ENCODE peak calls at places on chromosomes 5 and 9, in five cellular contexts. F is right cardiac atrium, V is NCI-H1092 treated with DMSO at 0.1 percent for 48 hours, N is ELR, J is hypothalamus. S is an unnamed sample.

GRCh38 chr5:43156388-43156787 is 35.6 kb upstream of the NIM1K start:
- DNase-seq in F (no peak), V (no peak), J (no peak), N (no peak), S (no peak)

GRCh38 chr9:136367296-136368145 is 4.0 kb upstream of the DNLZ start:
- DNase-seq in J (no peak), F (no peak), V (no peak), N (no peak), S (no peak)

GRCh38 chr5:7756453-7756852 is 94.5 kb downstream of the CFAP90 start:
- DNase-seq in F (no peak), V (no peak), J (no peak), N (no peak), S (no peak)

GRCh38 chr5:100407053-100407452 is 128.1 kb upstream of the FAM174A start:
- DNase-seq in J (no peak), N (no peak), F (no peak), V (no peak), S (no peak)

GRCh38 chr9:121169094-121169601 is 32.5 kb downstream of the RAB14 start:
- DNase-seq in J (no peak), N (peak), V (no peak), F (peak), S (no peak)

GRCh38 chr9:131395027-131395744 is 1.3 kb downstream of the PRRC2B start:
- DNase-seq in F (no peak), V (no peak), N (peak), J (no peak), S (no peak)

GRCh38 chr5:7916171-7916804 is 47.3 kb downstream of the MTRR start:
- DNase-seq in N (peak), J (no peak), F (no peak), V (no peak), S (peak)

GRCh38 chr5:174825587-174825986 is 101.2 kb downstream of the MSX2 start:
- DNase-seq in J (no peak), N (no peak), V (no peak), F (no peak), S (peak)

GRCh38 chr9:86078731-86079130 is 20.6 kb downstream of the GOLM1 start:
- DNase-seq in F (no peak), V (no peak), J (no peak), N (no peak), S (no peak)

GRCh38 chr5:94505327-94506080 is 112.9 kb downstream of the KIAA0825 start:
- DNase-seq in J (no peak), N (no peak), V (no peak), F (no peak), S (no peak)

GRCh38 chr9:137085918-137086530 is 761 bp upstream of the MAN1B1 start:
- DNase-seq in V (no peak), N (peak), F (peak), J (no peak), S (no peak)

GRCh38 chr9:5632540-5632939 is 3.6 kb downstream of the RIC1 start:
- DNase-seq in J (no peak), F (no peak), V (no peak), N (no peak), S (no peak)

GRCh38 chr9:123964756-123965155 is 34.8 kb upstream of the DENND1A start:
- DNase-seq in F (no peak), V (no peak), J (no peak), N (no peak), S (no peak)

GRCh38 chr5:38715671-38716070 is 130.1 kb upstream of the OSMR start:
- DNase-seq in J (peak), F (no peak), V (no peak), N (peak), S (no peak)

GRCh38 chr9:116287721-116288120 is 134.1 kb downstream of the PAPPA start:
- DNase-seq in V (no peak), N (peak), J (no peak), F (no peak), S (no peak)

GRCh38 chr9:93682155-93682968 is 106.0 kb downstream of the PHF2 start:
- DNase-seq in J (no peak), N (peak), F (peak), V (peak), S (peak)